ENCODE peak calls at places on chromosomes 11 and 22, in four cellular contexts. G, K, X and W are unnamed samples.
A peak's percentile ranks its signal among the peaks of the same experiment; 100 is the strongest.

GRCh38 chr22:37887610-37888378 is 18.3 kb upstream of the MICALL1 start:
- DNase-seq in X (no peak), G (no peak), K (no peak), W (no peak)

GRCh38 chr11:104028476-104028875 is 8.0 kb upstream of the DDI1 start:
- DNase-seq in G (no peak), K (no peak), X (no peak), W (no peak)

GRCh38 chr22:46041642-46042041 is 64.7 kb upstream of the WNT7B start:
- DNase-seq in X (no peak), K (no peak), G (no peak), W (no peak)

GRCh38 chr11:91248199-91248807 is 976.3 kb upstream of the FAT3 start:
- DNase-seq in G (no peak), K (no peak), X (peak; percentile 28), W (peak; percentile 13)

GRCh38 chr11:115219378-115219777 is 284.8 kb downstream of the CADM1 start:
- DNase-seq in X (no peak), G (no peak), K (no peak), W (no peak)

GRCh38 chr11:10108901-10109665 is 184.9 kb downstream of the SBF2 start:
- DNase-seq in K (no peak), X (no peak), G (no peak), W (no peak)

GRCh38 chr11:129766858-129767604 is 48.6 kb upstream of the TMEM45B start:
- DNase-seq in X (peak; percentile 52), G (no peak), K (peak; percentile 29), W (peak; percentile 58)

GRCh38 chr11:17747131-17747955 is 12.8 kb downstream of the KCNC1 start:
- DNase-seq in G (no peak), K (no peak), X (no peak), W (no peak)

GRCh38 chr11:2913029-2913431 is 16.2 kb downstream of the PHLDA2 start:
- DNase-seq in K (peak; percentile 45), G (peak; percentile 35), X (no peak), W (no peak)

GRCh38 chr11:88806410-88806809 is 259.4 kb downstream of the GRM5 start:
- DNase-seq in K (no peak), G (no peak), X (no peak), W (no peak)

GRCh38 chr11:34674038-34674437 is 53.1 kb downstream of the EHF start:
- DNase-seq in G (no peak), K (no peak), X (no peak), W (no peak)

GRCh38 chr22:37420656-37421467 is 6.4 kb downstream of the ELFN2 start:
- DNase-seq in K (no peak), X (no peak), G (no peak), W (no peak)

GRCh38 chr11:130531061-130531460 is 82.6 kb downstream of the ADAMTS15 start:
- DNase-seq in G (no peak), X (no peak), K (no peak), W (no peak)

GRCh38 chr11:85673422-85673821 is 8.5 kb upstream of the CREBZF start:
- DNase-seq in X (no peak), K (no peak), G (no peak), W (no peak)

GRCh38 chr22:30104501-30105156 is 24.4 kb downstream of the HORMAD2 start:
- DNase-seq in X (no peak), K (no peak), G (no peak), W (no peak)

DNA sequence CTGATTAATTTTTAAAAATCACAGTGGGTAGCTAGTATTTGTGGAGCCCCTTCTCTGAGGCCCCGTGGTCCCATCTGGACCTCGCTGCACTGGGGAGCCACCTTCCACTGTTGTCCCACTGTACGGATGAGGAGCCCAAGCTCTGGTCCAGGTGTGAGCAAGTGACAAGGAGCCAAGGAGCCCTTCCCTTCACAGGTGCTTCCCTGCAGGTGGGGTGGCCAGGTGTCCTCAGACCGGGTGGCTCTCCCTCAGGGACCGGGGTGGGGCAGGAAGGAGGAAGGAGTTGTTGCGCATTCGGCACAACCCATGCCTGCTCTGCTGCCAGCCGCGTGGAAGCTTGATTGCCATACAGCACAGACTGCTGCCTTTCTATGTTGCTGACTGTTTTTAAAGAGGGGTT is 10.4 kb upstream of the SEPTIN5 start:
- DNase-seq in X (no peak), K (no peak), G (peak; percentile 39), W (no peak)
- TF ChIP-seq FOXM1 in X (no peak), K (no peak), G (no peak), W (no peak)

GRCh38 chr11:14908214-14908880 is 16.3 kb upstream of the CYP2R1 start:
- DNase-seq in G (peak; percentile 49), X (peak; percentile 44), K (peak; percentile 55), W (peak; percentile 41)
- TF ChIP-seq FOXM1 in G (no peak), X (no peak), K (no peak), W (no peak)

GRCh38 chr22:32854351-32854804 is 52.9 kb downstream of the TIMP3 start:
- DNase-seq in X (no peak), G (no peak), K (no peak), W (no peak)
- TF ChIP-seq FOXM1 in X (no peak), G (no peak), K (no peak), W (no peak)

GRCh38 chr11:24383137-24383536 is 113.7 kb upstream of the LUZP2 start:
- DNase-seq in X (no peak), G (no peak), K (no peak), W (no peak)

GRCh38 chr11:24391165-24391564 is 105.7 kb upstream of the LUZP2 start:
- DNase-seq in K (no peak), G (no peak), X (no peak), W (no peak)

GRCh38 chr11:24389575-24389974 is 107.3 kb upstream of the LUZP2 start:
- DNase-seq in X (no peak), K (peak; percentile 11), G (no peak), W (no peak)

DNA sequence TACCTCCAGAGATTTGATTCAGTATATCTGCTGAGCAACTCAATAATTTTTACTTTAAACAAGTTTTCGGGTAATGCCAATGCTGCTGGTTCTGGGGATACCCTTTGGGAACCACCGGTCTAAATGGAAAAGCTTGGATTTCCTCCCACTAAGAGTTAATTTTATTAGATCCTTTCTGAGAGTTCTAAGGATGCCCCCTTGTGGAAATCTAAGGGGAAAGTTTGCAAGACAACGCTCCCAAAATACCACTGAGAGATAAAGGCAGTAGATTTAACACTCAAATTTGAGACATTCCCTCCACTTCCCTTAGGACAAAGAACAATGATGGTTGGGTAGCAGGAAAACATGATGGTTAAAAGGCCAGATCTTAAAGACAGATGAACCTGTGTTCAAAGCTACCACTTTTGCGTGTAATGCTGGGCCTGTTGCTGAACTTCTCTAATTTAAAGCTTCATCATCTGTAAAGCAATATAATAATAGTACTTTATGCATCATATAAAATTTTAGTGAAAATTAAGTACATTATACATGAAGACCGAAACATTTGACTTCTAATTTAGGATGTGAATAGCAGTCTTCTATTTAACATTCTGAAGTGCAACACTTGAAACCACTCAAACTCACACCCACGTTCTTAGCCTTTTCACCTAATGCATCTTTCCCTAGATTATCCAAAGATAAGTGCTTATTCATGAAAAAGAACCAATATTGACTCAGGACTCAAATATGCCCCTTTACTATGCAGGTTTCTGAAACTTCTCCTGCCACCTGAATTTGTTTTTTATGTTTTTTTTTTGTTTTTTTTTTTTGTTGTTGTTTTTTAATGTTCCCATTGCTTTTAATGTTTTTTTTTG is 110.1 kb upstream of the LUZP2 start:
- DNase-seq in X (peak; percentile 12), K (peak; percentile 13), G (no peak), W (peak; percentile 7)
- TF ChIP-seq FOXM1 in X (no peak), K (no peak), G (no peak), W (no peak)

GRCh38 chr11:78351979-78352731 is 65.5 kb downstream of the GAB2 start:
- DNase-seq in G (peak; percentile 31), K (peak; percentile 47), X (no peak), W (no peak)
- TF ChIP-seq FOXM1 in G (no peak), K (no peak), X (no peak), W (no peak)

GRCh38 chr11:107689317-107690202 is 22.3 kb downstream of the SLN start:
- DNase-seq in G (peak; percentile 33), K (peak; percentile 62), X (peak; percentile 57), W (peak; percentile 67)
- TF ChIP-seq FOXM1 in G (no peak), K (no peak), X (no peak), W (no peak)

DNA sequence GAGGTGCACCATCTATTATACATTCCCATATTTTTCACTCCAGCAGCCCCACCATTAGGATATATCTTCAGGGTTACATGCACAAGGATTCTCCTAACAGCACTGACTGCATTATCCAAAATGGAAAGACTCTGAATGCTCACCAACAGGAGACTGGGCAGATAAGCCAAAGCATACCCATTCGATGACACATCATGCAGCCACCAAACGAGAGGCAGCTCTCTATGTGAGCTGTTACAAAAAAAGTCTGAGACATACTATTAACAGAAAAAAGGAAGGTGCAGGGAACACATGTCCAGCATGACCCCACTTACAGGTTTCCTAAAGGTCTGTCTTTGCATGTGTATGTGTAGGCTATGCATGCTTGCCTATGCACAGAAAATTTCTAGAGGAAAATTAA is 12.4 kb upstream of the SERPIND1 start:
- DNase-seq in K (no peak), X (no peak), G (no peak), W (no peak)
- TF ChIP-seq FOXM1 in K (no peak), X (no peak), G (no peak), W (no peak)

GRCh38 chr22:24427500-24428164 is at the start of gene ADORA2A:
- DNase-seq in G (no peak), X (no peak), K (peak; percentile 39), W (no peak)
- TF ChIP-seq FOXM1 in G (no peak), X (no peak), K (no peak), W (no peak)

GRCh38 chr11:134583397-134583990 is 171.5 kb upstream of the B3GAT1 start:
- DNase-seq in G (no peak), X (no peak), K (no peak), W (no peak)
- TF ChIP-seq FOXM1 in G (no peak), X (no peak), K (no peak), W (no peak)